ENCODE peak calls at places on chromosomes 7 and 10, in five cellular contexts. P is AG09309; X is fibroblast of the aortic adventitia; W is epithelial cell of esophagus; G is CD4-positive, alpha-beta T cell. H is an unnamed sample.

GRCh38 chr7:158518915-158519640 is 68.5 kb downstream of the PTPRN2 start:
- DNase-seq in P (no peak), X (no peak), W (no peak), G (no peak), H (no peak)

GRCh38 chr7:40536406-40536805 is 401.6 kb downstream of the SUGCT start:
- DNase-seq in P (no peak), X (no peak), W (no peak), G (no peak), H (no peak)

GRCh38 chr10:131722525-131723264 is 178.1 kb upstream of the PPP2R2D start:
- DNase-seq in P (no peak), X (no peak), W (no peak), G (no peak), H (no peak)

GRCh38 chr7:68925241-68925640 is 673.0 kb upstream of the AUTS2 start:
- DNase-seq in P (no peak), X (no peak), W (no peak), G (no peak), H (no peak)

GRCh38 chr7:117993377-117994003 is 120.2 kb upstream of the CTTNBP2 start:
- DNase-seq in P (no peak), X (peak), W (peak), G (no peak), H (no peak)

GRCh38 chr7:138738114-138738513 is 37.0 kb upstream of the SVOPL start:
- DNase-seq in P (no peak), X (no peak), W (no peak), G (no peak), H (no peak)

GRCh38 chr7:88756806-88757205 is 2.7 kb upstream of the ZNF804B start:
- DNase-seq in P (no peak), X (no peak), W (no peak), G (no peak), H (no peak)

GRCh38 chr7:142891490-142892082 is 6.0 kb upstream of the TRPV6 start:
- DNase-seq in P (no peak), X (no peak), W (no peak), G (no peak), H (no peak)

GRCh38 chr10:128130051-128130450 is 3.8 kb upstream of the MKI67 start:
- DNase-seq in P (peak), X (peak), W (peak), G (no peak), H (no peak)

GRCh38 chr10:96259884-96260511 is 11.4 kb downstream of the BLNK start:
- DNase-seq in P (no peak), X (no peak), W (no peak), G (no peak), H (no peak)

GRCh38 chr10:33025910-33026309 is 67.9 kb upstream of the ITGB1 start:
- DNase-seq in P (no peak), X (no peak), W (no peak), G (no peak), H (no peak)

GRCh38 chr10:133122171-133122935 is 34.6 kb downstream of the ADGRA1 start:
- DNase-seq in P (no peak), X (no peak), W (no peak), G (no peak), H (no peak)

GRCh38 chr10:72637398-72637857 is 11.5 kb upstream of the MICU1 start:
- DNase-seq in P (peak), X (peak), W (peak), G (no peak), H (no peak)

GRCh38 chr7:70116867-70117266 is 518.6 kb downstream of the AUTS2 start:
- DNase-seq in P (no peak), X (no peak), W (no peak), G (no peak), H (no peak)

GRCh38 chr7:1567893-1568292 is 1.9 kb downstream of the PSMG3 start:
- DNase-seq in P (no peak), X (peak), W (peak), G (no peak), H (no peak)

GRCh38 chr7:158811461-158811860 is 17.8 kb downstream of the ESYT2 start:
- DNase-seq in P (peak), X (peak), W (peak), G (peak), H (no peak)

GRCh38 chr10:73810735-73811465 is 498 bp downstream of the NDST2 start:
- DNase-seq in P (no peak), X (peak), W (peak), G (peak), H (no peak)

GRCh38 chr10:78362406-78363022 is 328.9 kb downstream of the RPS24 start:
- DNase-seq in P (no peak), X (no peak), W (peak), G (no peak), H (no peak)

GRCh38 chr7:32428546-32428945 is 61.6 kb downstream of the LSM5 start:
- DNase-seq in P (no peak), X (no peak), W (no peak), G (no peak), H (no peak)

GRCh38 chr7:32427769-32428291 is 62.4 kb downstream of the LSM5 start:
- DNase-seq in P (no peak), X (peak), W (peak), G (peak), H (peak)
- TF ChIP-seq CTCF in P (peak), X (peak), W (peak), G (no peak), H (no peak)

GRCh38 chr7:2717293-2717904 is 29.4 kb downstream of the AMZ1 start:
- DNase-seq in P (no peak), X (peak), W (no peak), G (peak), H (no peak)

GRCh38 chr7:2720024-2720423 is 32.0 kb downstream of the AMZ1 start:
- DNase-seq in P (no peak), X (no peak), W (no peak), G (no peak), H (no peak)

GRCh38 chr7:2717905-2718702 is 30.1 kb downstream of the AMZ1 start:
- DNase-seq in P (no peak), X (no peak), W (no peak), G (no peak), H (no peak)

GRCh38 chr7:2718703-2718965 is 30.6 kb downstream of the AMZ1 start:
- DNase-seq in P (no peak), X (no peak), W (no peak), G (no peak), H (no peak)

GRCh38 chr7:2719007-2719406 is 31.0 kb downstream of the AMZ1 start:
- DNase-seq in P (no peak), X (no peak), W (no peak), G (peak), H (peak)
- TF ChIP-seq CTCF in P (peak), X (peak), W (peak), G (peak), H (peak)

DNA sequence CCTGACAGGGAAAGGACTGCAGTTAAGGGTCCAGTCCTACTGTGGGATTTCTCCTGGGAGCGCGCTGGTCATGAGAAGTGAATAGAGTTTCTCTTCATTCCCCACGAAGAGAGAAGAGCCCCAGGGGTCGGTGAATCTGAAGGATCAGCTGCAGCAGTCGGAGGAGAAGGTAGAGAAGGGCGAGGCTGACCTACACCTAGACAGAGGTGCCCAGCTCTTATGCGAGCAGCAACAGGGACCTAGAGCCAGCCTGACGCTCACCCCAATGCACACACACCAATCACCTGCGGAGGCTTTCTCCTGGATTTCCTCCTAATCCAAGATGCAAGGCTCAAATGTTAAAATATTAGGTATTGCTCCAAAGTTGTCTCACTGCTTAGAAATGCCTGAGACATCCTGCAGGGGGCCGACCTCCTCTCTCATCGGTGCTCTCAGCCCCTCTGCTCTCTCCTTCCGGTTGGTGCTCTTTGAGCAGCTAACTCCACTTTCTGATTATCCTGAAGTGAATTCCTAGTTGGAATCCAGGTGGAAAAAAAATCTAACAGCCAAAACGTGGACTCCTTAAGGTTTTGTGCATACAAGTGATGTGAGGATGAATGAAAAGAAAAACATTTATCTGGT is 176.4 kb downstream of the AHR start:
- DNase-seq in P (no peak), X (no peak), W (no peak), G (no peak), H (no peak)
- TF ChIP-seq CTCF in P (no peak), X (peak), W (peak), G (no peak), H (no peak)

DNA sequence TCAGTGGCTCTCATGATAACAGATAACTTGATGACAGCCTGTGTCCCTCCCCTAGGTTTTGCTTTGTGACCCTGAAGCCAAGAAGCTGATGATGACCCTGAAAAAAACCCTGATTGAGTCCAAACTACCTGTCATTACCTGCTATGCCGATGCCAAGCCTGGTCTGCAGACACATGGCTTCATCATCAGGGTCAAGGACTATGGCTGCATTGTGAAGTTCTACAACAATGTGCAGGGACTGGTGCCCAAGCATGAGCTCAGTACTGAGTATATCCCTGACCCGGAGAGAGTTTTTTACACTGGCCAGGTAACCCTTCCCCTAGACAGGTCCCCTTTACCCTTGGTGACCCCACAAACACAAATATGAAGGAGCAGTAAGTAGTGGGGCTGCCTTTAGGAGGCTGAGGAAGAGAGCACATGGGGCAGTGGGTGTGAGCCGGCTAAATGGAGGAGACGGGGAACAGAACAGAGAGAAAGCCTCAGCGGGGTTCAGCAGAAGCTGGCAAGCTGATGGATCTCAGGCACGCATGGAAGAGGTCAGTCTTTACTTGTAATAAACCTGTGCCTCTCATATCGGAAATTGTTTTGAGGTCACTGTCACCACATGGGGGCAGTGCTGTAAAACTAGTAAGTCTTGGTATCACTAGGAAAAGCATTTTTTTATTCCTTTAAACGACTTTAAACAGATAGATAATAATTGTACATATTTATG is 20.2 kb downstream of the PDCD11 start:
- DNase-seq in P (peak), X (peak), W (peak), G (peak), H (peak)
- TF ChIP-seq CTCF in P (peak), X (peak), W (peak), G (peak), H (peak)

GRCh38 chr7:148255333-148255732 is 335.2 kb upstream of the C7orf33 start:
- DNase-seq in P (no peak), X (no peak), W (no peak), G (no peak), H (no peak)
- TF ChIP-seq CTCF in P (no peak), X (no peak), W (no peak), G (no peak), H (no peak)

H was measured in natural killer cell.